ENCODE peak calls at places on chromosomes 12 and 14, in seven cellular contexts. T is substantia nigra; S is fibroblast of lung; C is uterus; W is HCT116; L is thoracic aorta; D is CD4-positive, CD25-positive, alpha-beta regulatory T cell. X is an unnamed sample.
A peak's percentile ranks its signal among the peaks of the same experiment; 100 is the strongest.

GRCh38 chr12:89752331-89752730 is 43.7 kb upstream of the ATP2B1 start:
- DNase-seq in T (no peak), S (no peak), C (no peak), W (no peak), L (no peak), D (no peak), X (no peak)

GRCh38 chr12:23585782-23586163 is 363.7 kb downstream of the SOX5 start:
- DNase-seq in T (no peak), S (no peak), C (no peak), W (no peak), L (no peak), D (no peak), X (no peak)

GRCh38 chr14:92340071-92340470 is 17.1 kb downstream of the SLC24A4 start:
- DNase-seq in T (no peak), S (no peak), C (no peak), W (no peak), L (no peak), D (no peak), X (no peak)

GRCh38 chr14:87995500-87996275 is 2.7 kb upstream of the GALC start:
- DNase-seq in T (no peak), S (peak; percentile 48), C (no peak), W (no peak), L (no peak), D (peak; percentile 19), X (no peak)

GRCh38 chr12:30753233-30753632 is 1.5 kb downstream of the CAPRIN2 start:
- DNase-seq in T (no peak), S (peak; percentile 56), C (no peak), W (no peak), L (no peak), D (peak; percentile 14), X (no peak)

GRCh38 chr14:50542941-50543418 is 10.6 kb upstream of the MAP4K5 start:
- DNase-seq in T (no peak), S (peak; percentile 51), C (no peak), W (peak; percentile 51), L (no peak), D (peak; percentile 74), X (no peak)

GRCh38 chr14:32382704-32383103 is 53.6 kb downstream of the AKAP6 start:
- DNase-seq in T (peak; percentile 31), S (no peak), C (no peak), W (no peak), L (no peak), D (no peak), X (no peak)

GRCh38 chr12:69570545-69571399 is 14.5 kb upstream of the CCT2 start:
- DNase-seq in T (no peak), S (peak; percentile 69), C (peak; percentile 43), W (peak; percentile 66), L (no peak), D (peak; percentile 72), X (no peak)

GRCh38 chr12:53726342-53726741 is 910 bp downstream of the CALCOCO1 start:
- DNase-seq in T (no peak), S (no peak), C (no peak), W (no peak), L (no peak), D (peak; percentile 42), X (no peak)

GRCh38 chr12:1832801-1833595 is 12.6 kb downstream of the LRTM2 start:
- DNase-seq in T (no peak), S (no peak), C (no peak), W (no peak), L (no peak), D (no peak), X (no peak)

GRCh38 chr12:46801293-46801692 is 24.5 kb downstream of the SLC38A4 start:
- DNase-seq in T (no peak), S (no peak), C (no peak), W (no peak), L (no peak), D (no peak), X (no peak)

GRCh38 chr12:46276756-46277155 is 7.9 kb upstream of the SLC38A1 start:
- DNase-seq in T (no peak), S (no peak), C (no peak), W (no peak), L (no peak), D (no peak), X (no peak)

GRCh38 chr12:49966511-49967041 is 4.9 kb downstream of the AQP5 start:
- DNase-seq in T (no peak), S (no peak), C (no peak), W (no peak), L (no peak), D (no peak), X (no peak)

GRCh38 chr12:65427646-65428045 is 149.2 kb downstream of the MSRB3 start:
- DNase-seq in T (no peak), S (no peak), C (no peak), W (no peak), L (no peak), D (no peak), X (no peak)

GRCh38 chr14:100622234-100622633 is 35.0 kb upstream of the BEGAIN start:
- DNase-seq in T (no peak), S (no peak), C (peak; percentile 8), W (no peak), L (no peak), D (no peak), X (peak; percentile 64)

GRCh38 chr12:45994736-45995135 is 4.4 kb upstream of the SCAF11 start:
- DNase-seq in T (peak; percentile 53), S (no peak), C (no peak), W (no peak), L (no peak), D (no peak), X (no peak)

GRCh38 chr12:4277205-4277543 is 3.6 kb downstream of the CCND2 start:
- DNase-seq in T (no peak), S (no peak), C (no peak), W (no peak), L (no peak), D (no peak), X (no peak)
- H3K27ac ChIP-seq in T (no peak overlapping the region), S (no peak overlapping the region), C (peak overlapping the region; percentile 88), W (no peak overlapping the region), L (peak overlapping the region; percentile 92), D (peak overlapping the region; percentile 96), X (no peak overlapping the region)

DNA sequence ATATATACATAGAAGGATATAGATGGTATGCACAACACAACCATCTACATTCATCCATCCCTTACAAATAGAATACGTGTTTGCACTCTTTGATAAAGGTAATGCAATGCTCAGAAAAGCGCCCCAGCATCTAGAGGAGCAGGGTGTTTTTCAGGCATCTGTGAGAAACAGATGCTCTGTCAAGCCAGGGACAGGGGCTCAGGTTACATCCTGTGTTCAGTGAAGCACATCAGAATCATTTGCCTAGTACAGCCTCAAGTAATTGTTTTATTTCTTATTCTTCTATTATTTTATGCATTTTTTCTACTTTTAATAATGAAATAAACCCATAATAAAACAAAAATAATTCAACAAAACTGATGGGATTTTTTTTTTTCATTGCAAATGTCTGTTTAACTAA is 50.5 kb upstream of the HIF1A start:
- DNase-seq in T (no peak), S (peak; percentile 21), C (no peak), W (no peak), L (no peak), D (peak; percentile 7), X (no peak)
- H3K27ac ChIP-seq in T (no peak overlapping the region), S (no peak overlapping the region), C (no peak overlapping the region), W (no peak overlapping the region), L (no peak overlapping the region), D (no peak overlapping the region), X (no peak overlapping the region)

GRCh38 chr12:107291018-107291417 is 197.7 kb upstream of the CRY1 start:
- DNase-seq in T (no peak), S (no peak), C (no peak), W (no peak), L (no peak), D (no peak), X (no peak)

GRCh38 chr12:107296681-107297086 is 203.3 kb upstream of the CRY1 start:
- DNase-seq in T (no peak), S (peak; percentile 80), C (no peak), W (no peak), L (no peak), D (no peak), X (no peak)
- H3K27ac ChIP-seq in T (no peak overlapping the region), S (no peak overlapping the region), C (no peak overlapping the region), W (no peak overlapping the region), L (no peak overlapping the region), D (no peak overlapping the region), X (no peak overlapping the region)

GRCh38 chr14:77043177-77043983 is 14.9 kb upstream of the IRF2BPL start:
- DNase-seq in T (peak; percentile 35), S (peak; percentile 94), C (peak; percentile 64), W (no peak), L (no peak), D (no peak), X (peak; percentile 57)
- H3K27ac ChIP-seq in T (peak overlapping the region; percentile 90), S (peak overlapping the region; percentile 98), C (peak overlapping the region; percentile 100), W (peak overlapping the region; percentile 87), L (peak overlapping the region; percentile 94), D (peak overlapping the region; percentile 37), X (peak overlapping the region; percentile 88)

GRCh38 chr12:100268835-100269564 is 2.0 kb downstream of the SCYL2 start:
- DNase-seq in T (no peak), S (peak; percentile 50), C (no peak), W (no peak), L (no peak), D (peak; percentile 1), X (no peak)
- H3K27ac ChIP-seq in T (no peak overlapping the region), S (peak overlapping the region; percentile 94), C (no peak overlapping the region), W (no peak overlapping the region), L (no peak overlapping the region), D (no peak overlapping the region), X (no peak overlapping the region)

DNA sequence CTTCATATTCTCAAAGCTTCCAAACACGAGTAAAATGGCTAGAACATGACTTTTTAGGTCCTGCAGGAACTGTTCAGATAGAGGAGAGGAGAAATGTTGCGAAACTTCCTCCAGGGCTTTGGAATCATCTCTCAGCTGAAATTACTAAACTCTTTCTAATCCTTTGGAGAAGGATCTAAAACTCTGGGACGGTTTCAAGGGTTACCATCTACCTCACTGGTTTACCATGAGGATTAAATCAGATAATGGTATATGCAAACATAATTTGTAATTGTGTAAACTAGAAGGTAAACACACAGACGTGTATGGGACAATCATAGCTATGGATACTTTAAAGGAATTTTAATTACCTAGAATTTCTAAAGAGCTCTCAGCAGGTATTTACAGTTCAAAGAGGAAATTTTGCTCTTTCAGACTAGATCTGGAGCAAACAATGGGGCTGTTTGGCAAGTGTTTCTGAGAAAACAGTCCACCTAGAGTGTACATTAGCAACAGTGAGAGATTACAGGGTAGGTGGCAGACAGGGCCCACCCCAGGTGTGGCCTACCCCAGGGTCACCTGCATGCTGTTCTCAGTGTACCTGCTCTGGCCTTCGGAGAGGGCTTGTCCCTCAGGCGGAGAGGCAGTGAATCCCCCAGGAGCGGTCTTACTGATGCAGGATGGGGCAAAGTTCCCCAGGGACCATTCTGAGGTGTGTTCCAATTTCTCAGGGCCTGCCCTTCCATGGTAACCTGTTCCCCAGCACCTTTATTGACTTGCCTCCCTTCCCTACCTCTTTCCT is 124.7 kb upstream of the MAX start:
- DNase-seq in T (no peak), S (no peak), C (no peak), W (no peak), L (no peak), D (no peak), X (no peak)
- H3K27ac ChIP-seq in T (peak overlapping the region; percentile 94), S (no peak overlapping the region), C (no peak overlapping the region), W (no peak overlapping the region), L (no peak overlapping the region), D (no peak overlapping the region), X (no peak overlapping the region)